ENCODE peak calls at places on chromosome 22, in four cellular contexts. H, F, J and R are unnamed samples.

GRCh38 chr22:32987081-32987631 is 71.0 kb downstream of the SYN3 start:
- DNase-seq in H (peak; percentile 94), F (no peak), J (no peak), R (peak; percentile 90)

GRCh38 chr22:34380532-34380931 is 460.3 kb upstream of the LARGE1 start:
- DNase-seq in H (no peak), F (no peak), J (no peak), R (no peak)

GRCh38 chr22:45036154-45036553 is 26.3 kb upstream of the PHF21B start:
- DNase-seq in H (no peak), F (no peak), J (no peak), R (no peak)

GRCh38 chr22:49203091-49203862 is 624.4 kb downstream of the BRD1 start:
- DNase-seq in H (no peak), F (no peak), J (no peak), R (no peak)

GRCh38 chr22:17896552-17896951 is 122.3 kb upstream of the BID start:
- DNase-seq in H (peak; percentile 70), F (no peak), J (no peak), R (peak; percentile 69)

GRCh38 chr22:17869285-17870096 is 95.2 kb upstream of the BID start:
- DNase-seq in H (no peak), F (no peak), J (no peak), R (no peak)

GRCh38 chr22:37563153-37564081 is 3.1 kb downstream of the CDC42EP1 start:
- DNase-seq in H (peak; percentile 89), F (no peak), J (no peak), R (no peak)

GRCh38 chr22:49216579-49216978 is 611.1 kb downstream of the BRD1 start:
- DNase-seq in H (no peak), F (no peak), J (no peak), R (no peak)

GRCh38 chr22:31296258-31296657 is 4.0 kb upstream of the PIK3IP1 start:
- DNase-seq in H (no peak), F (no peak), J (no peak), R (no peak)

GRCh38 chr22:47297261-47298016 is 535.0 kb downstream of the TBC1D22A start:
- DNase-seq in H (no peak), F (no peak), J (no peak), R (no peak)

GRCh38 chr22:36913431-36914382 is at the start of gene CSF2RB:
- DNase-seq in H (no peak), F (no peak), J (no peak), R (no peak)

GRCh38 chr22:28791841-28792490 is 8.4 kb downstream of the XBP1 start:
- DNase-seq in H (no peak), F (no peak), J (no peak), R (no peak)

GRCh38 chr22:19870153-19871022 is 15.7 kb upstream of the GNB1L start:
- DNase-seq in H (no peak), F (no peak), J (peak; percentile 1), R (no peak)

GRCh38 chr22:50268655-50269113 is 1.5 kb downstream of the MAPK11 start:
- DNase-seq in H (no peak), F (no peak), J (no peak), R (no peak)

GRCh38 chr22:46312056-46312455 is 15.4 kb downstream of the GTSE1 start:
- DNase-seq in H (no peak), F (no peak), J (no peak), R (no peak)

GRCh38 chr22:28299760-28300159 is 379.9 kb downstream of the TTC28 start:
- DNase-seq in H (peak; percentile 16), F (no peak), J (no peak), R (no peak)

GRCh38 chr22:32880531-32880905 is 79.0 kb downstream of the TIMP3 start:
- DNase-seq in H (no peak), F (no peak), J (no peak), R (no peak)